ENCODE peak calls at places on chromosomes 16 and 17, in four cellular contexts. D is upper lobe of left lung, Z is K562, S is GM12878. O is an unnamed sample.

GRCh38 chr16:13997933-13998332 is 73.2 kb upstream of the MRTFB start:
- DNase-seq in D (no peak), Z (no peak), S (peak), O (no peak)

GRCh38 chr17:39104046-39104445 is 47.4 kb downstream of the PLXDC1 start:
- DNase-seq in D (no peak), Z (peak), S (no peak), O (no peak)

GRCh38 chr16:74499114-74499513 is 77.8 kb upstream of the CLEC18B start:
- DNase-seq in D (no peak), Z (no peak), S (no peak), O (no peak)

GRCh38 chr17:63446218-63446980 is at the start of gene CYB561:
- DNase-seq in D (peak), Z (peak), S (no peak), O (no peak)

GRCh38 chr16:84625556-84625955 is 7.7 kb upstream of the COTL1 start:
- DNase-seq in D (no peak), Z (no peak), S (no peak), O (no peak)

GRCh38 chr17:82080789-82081464 is 15.3 kb upstream of the DUS1L start:
- DNase-seq in D (peak), Z (no peak), S (no peak), O (no peak)

GRCh38 chr17:60079401-60079861 is 710 bp upstream of the HEATR6 start:
- DNase-seq in D (no peak), Z (no peak), S (no peak), O (no peak)

GRCh38 chr16:55948230-55948629 is 73.1 kb upstream of the CES5A start:
- DNase-seq in D (no peak), Z (no peak), S (no peak), O (peak)

GRCh38 chr16:50857881-50858280 is 116.0 kb downstream of the CYLD start:
- DNase-seq in D (no peak), Z (no peak), S (no peak), O (peak)

GRCh38 chr17:17580662-17581470 is 10.6 kb downstream of the PEMT start:
- DNase-seq in D (no peak), Z (no peak), S (no peak), O (no peak)

GRCh38 chr16:82699711-82700495 is 73.1 kb downstream of the CDH13 start:
- DNase-seq in D (no peak), Z (no peak), S (no peak), O (no peak)

GRCh38 chr17:4119299-4119698 is 23.5 kb downstream of the ZZEF1 start:
- DNase-seq in D (no peak), Z (no peak), S (no peak), O (no peak)

GRCh38 chr17:4125552-4125951 is 17.3 kb downstream of the ZZEF1 start:
- DNase-seq in D (no peak), Z (no peak), S (no peak), O (no peak)

GRCh38 chr17:4120332-4120731 is 22.5 kb downstream of the ZZEF1 start:
- DNase-seq in D (no peak), Z (no peak), S (no peak), O (no peak)

GRCh38 chr17:4127555-4127954 is 15.3 kb downstream of the ZZEF1 start:
- DNase-seq in D (no peak), Z (no peak), S (no peak), O (no peak)

DNA sequence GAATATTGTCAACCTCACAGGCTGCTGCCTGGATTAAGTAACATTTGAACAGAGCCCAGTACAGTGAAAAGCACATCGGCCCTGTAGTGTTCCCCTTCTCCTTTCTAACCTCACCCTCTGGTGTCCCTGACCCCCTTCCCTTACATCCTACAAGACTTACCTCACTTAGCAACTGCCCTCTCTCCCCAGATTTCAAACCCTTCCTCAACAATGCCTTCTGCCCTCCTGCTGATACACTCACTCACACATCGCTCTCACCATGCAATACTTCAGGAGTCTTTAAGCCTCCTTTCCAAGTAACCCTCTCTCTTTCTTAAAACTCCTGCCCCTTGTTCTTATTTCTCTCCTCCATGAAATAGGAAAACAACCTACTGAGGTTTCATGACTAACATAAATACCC is 17.8 kb downstream of the ZZEF1 start:
- DNase-seq in D (no peak), Z (no peak), S (no peak), O (no peak)
- TF ChIP-seq EP300 in D (no peak), Z (no peak), S (no peak), O (no peak)

DNA sequence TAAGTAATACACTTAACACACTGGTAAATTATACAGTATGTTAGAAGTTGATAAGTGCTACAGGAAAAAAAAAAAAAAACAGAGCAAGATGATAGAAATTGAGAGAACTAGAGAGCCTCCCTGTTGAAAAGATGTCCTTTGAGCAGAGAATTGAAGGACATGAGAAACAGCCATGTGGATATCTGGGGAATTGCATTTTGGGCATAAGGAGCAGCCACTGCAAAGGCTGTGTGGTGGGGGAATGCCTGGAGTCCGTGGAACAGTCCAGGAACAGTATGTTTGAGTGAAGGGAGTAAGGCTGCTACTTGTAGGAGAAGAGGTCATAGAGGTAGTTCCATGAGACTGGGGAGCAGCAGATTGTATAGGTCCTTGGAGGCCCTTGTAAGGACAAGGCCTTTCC is 178.4 kb downstream of the FTO start:
- DNase-seq in D (no peak), Z (no peak), S (no peak), O (no peak)
- TF ChIP-seq CTCF in D (no peak), Z (no peak), S (no peak), O (no peak)

GRCh38 chr17:8742828-8743227 is 1.8 kb downstream of the CCDC42 start:
- DNase-seq in D (no peak), Z (no peak), S (no peak), O (no peak)

GRCh38 chr17:8747731-8748130 is 3.1 kb upstream of the CCDC42 start:
- DNase-seq in D (no peak), Z (no peak), S (no peak), O (no peak)

GRCh38 chr17:8746501-8747236 is 2.0 kb upstream of the CCDC42 start:
- DNase-seq in D (no peak), Z (no peak), S (peak), O (no peak)

GRCh38 chr17:8744086-8744781 is 402 bp downstream of the CCDC42 start:
- DNase-seq in D (no peak), Z (no peak), S (no peak), O (no peak)

GRCh38 chr17:8745586-8746500 is 1.2 kb upstream of the CCDC42 start:
- DNase-seq in D (peak), Z (peak), S (peak), O (no peak)
- TF ChIP-seq POLR2AphosphoS5 in D (peak), Z (no peak), S (no peak), O (no peak)

GRCh38 chr16:72093448-72094265 is at the start of the genes DHX38 and TXNL4B:
- DNase-seq in D (peak), Z (peak), S (peak), O (peak)
- TF ChIP-seq EP300 in D (no peak), Z (peak), S (no peak), O (no peak)

DNA sequence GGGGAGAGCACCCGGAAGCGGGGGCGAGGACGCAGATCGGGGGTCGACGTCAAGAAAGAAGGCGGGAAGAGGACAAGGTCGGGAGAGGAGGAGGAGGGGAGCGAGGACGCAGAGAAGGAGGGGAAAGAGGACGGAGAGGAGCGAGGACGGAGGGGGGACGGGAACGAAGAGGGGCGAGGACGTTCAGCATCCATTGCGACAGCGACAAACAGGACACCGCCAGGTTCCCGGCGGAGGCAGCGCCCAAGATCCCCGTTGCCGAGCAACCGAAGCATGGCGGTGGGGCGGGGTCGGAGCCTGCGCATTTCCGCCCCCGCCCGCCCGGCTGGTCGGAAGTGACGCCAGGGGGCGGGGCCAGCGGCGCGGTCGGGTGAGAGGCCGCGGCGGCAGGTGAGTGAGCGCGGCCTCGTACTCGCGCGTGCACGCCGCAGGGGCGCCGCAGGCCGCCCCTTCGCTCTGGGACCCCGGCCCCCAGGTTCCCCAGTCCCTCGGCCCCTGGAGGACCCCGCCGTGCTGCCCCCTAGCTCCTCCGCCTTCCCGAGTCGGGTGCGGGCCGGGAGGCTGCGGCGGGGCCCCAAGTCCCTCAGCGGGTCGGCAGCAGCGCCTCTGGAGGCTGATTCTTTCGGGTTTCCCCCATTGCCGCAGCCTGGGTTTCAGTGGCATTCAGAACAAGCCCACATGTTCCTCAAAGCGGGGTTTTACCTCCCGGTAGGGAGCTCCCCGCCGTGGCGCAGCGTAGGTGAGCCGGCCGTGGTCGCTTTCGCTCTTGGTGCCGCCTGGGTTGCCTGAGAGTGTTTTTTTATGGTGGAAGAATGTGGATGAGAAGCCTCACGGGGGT is at the start of gene FAM234A:
- DNase-seq in D (peak), Z (peak), S (peak), O (peak)
- TF ChIP-seq CTCF in D (no peak), Z (peak), S (peak), O (no peak)

GRCh38 chr17:78883533-78884131 is 19.4 kb downstream of the CEP295NL start:
- DNase-seq in D (peak), Z (no peak), S (no peak), O (peak)

GRCh38 chr17:78884876-78885667 is 17.9 kb downstream of the CEP295NL start:
- DNase-seq in D (no peak), Z (no peak), S (no peak), O (no peak)

GRCh38 chr17:78882546-78883089 is 20.4 kb downstream of the CEP295NL start:
- DNase-seq in D (no peak), Z (no peak), S (no peak), O (no peak)

GRCh38 chr17:78884148-78884870 is 18.7 kb downstream of the CEP295NL start:
- DNase-seq in D (no peak), Z (no peak), S (no peak), O (no peak)

GRCh38 chr17:78883090-78883532 is 19.9 kb downstream of the CEP295NL start:
- DNase-seq in D (no peak), Z (peak), S (no peak), O (peak)
- TF ChIP-seq POLR2AphosphoS5 in D (peak), Z (no peak), S (no peak), O (peak)

O was measured in esophagus muscularis mucosa.